ENCODE peak calls at places on chromosomes 3 and 15, in four cellular contexts. One of them, this sample, is unnamed.

GRCh38 chr3:193554790-193555189 is at the start of gene ATP13A4:
- DNase-seq in pancreas: no peak
- DNase-seq in colonic mucosa: peak; percentile 87
- DNase-seq in heart right ventricle: no peak
- DNase-seq in this sample: peak; percentile 80

GRCh38 chr3:52352566-52352965 is 36.4 kb downstream of the DNAH1 start:
- DNase-seq in pancreas: no peak
- DNase-seq in colonic mucosa: no peak
- DNase-seq in heart right ventricle: no peak
- DNase-seq in this sample: no peak

GRCh38 chr15:44536962-44537727 is at the start of gene EIF3J:
- DNase-seq in pancreas: peak; percentile 97
- DNase-seq in colonic mucosa: peak; percentile 94
- DNase-seq in heart right ventricle: peak; percentile 95
- DNase-seq in this sample: peak; percentile 95

GRCh38 chr3:115922681-115923347 is 299.5 kb downstream of the GAP43 start:
- DNase-seq in pancreas: no peak
- DNase-seq in colonic mucosa: no peak
- DNase-seq in heart right ventricle: no peak
- DNase-seq in this sample: no peak

GRCh38 chr3:190258634-190259033 is 63.6 kb downstream of the CLDN1 start:
- DNase-seq in pancreas: no peak
- DNase-seq in colonic mucosa: no peak
- DNase-seq in heart right ventricle: no peak
- DNase-seq in this sample: no peak

GRCh38 chr15:53962646-53963561 is 15.3 kb upstream of the UNC13C start:
- DNase-seq in pancreas: peak; percentile 57
- DNase-seq in colonic mucosa: peak; percentile 24
- DNase-seq in heart right ventricle: peak; percentile 4
- DNase-seq in this sample: peak; percentile 25

GRCh38 chr3:46538803-46539442 is 27.2 kb downstream of the LRRC2 start:
- DNase-seq in pancreas: no peak
- DNase-seq in colonic mucosa: peak; percentile 61
- DNase-seq in heart right ventricle: peak; percentile 43
- DNase-seq in this sample: peak; percentile 83

GRCh38 chr15:47293763-47294162 is 423.5 kb upstream of the SEMA6D start:
- DNase-seq in pancreas: no peak
- DNase-seq in colonic mucosa: peak; percentile 26
- DNase-seq in heart right ventricle: peak; percentile 44
- DNase-seq in this sample: peak; percentile 29

GRCh38 chr15:40338041-40338657 is 2.6 kb downstream of the CCDC9B start:
- DNase-seq in pancreas: peak; percentile 83
- DNase-seq in colonic mucosa: peak; percentile 72
- DNase-seq in heart right ventricle: peak; percentile 78
- DNase-seq in this sample: peak; percentile 81

GRCh38 chr3:50392101-50392715 is 32.9 kb upstream of the TMEM115 start:
- DNase-seq in pancreas: no peak
- DNase-seq in colonic mucosa: no peak
- DNase-seq in heart right ventricle: peak; percentile 52
- DNase-seq in this sample: no peak

GRCh38 chr15:67183443-67184169 is 70.9 kb downstream of the AAGAB start:
- DNase-seq in pancreas: no peak
- DNase-seq in colonic mucosa: peak; percentile 18
- DNase-seq in heart right ventricle: no peak
- DNase-seq in this sample: no peak

GRCh38 chr15:100768501-100768931 is 111.1 kb upstream of the ALDH1A3 start:
- DNase-seq in pancreas: no peak
- DNase-seq in colonic mucosa: no peak
- DNase-seq in heart right ventricle: no peak
- DNase-seq in this sample: no peak

GRCh38 chr15:31145271-31145911 is 43.9 kb upstream of the TRPM1 start:
- DNase-seq in pancreas: no peak
- DNase-seq in colonic mucosa: no peak
- DNase-seq in heart right ventricle: no peak
- DNase-seq in this sample: no peak

GRCh38 chr3:15102833-15103232 is 3.9 kb upstream of the RBSN start:
- DNase-seq in pancreas: no peak
- DNase-seq in colonic mucosa: peak; percentile 51
- DNase-seq in heart right ventricle: no peak
- DNase-seq in this sample: no peak

GRCh38 chr3:60448668-60449067 is 802.6 kb downstream of the FHIT start:
- DNase-seq in pancreas: no peak
- DNase-seq in colonic mucosa: no peak
- DNase-seq in heart right ventricle: no peak
- DNase-seq in this sample: no peak

GRCh38 chr3:120659834-120660233 is 22.2 kb downstream of the HGD start:
- DNase-seq in pancreas: no peak
- DNase-seq in colonic mucosa: no peak
- DNase-seq in heart right ventricle: no peak
- DNase-seq in this sample: no peak

GRCh38 chr15:81225161-81225671 is 28.5 kb downstream of the IL16 start:
- DNase-seq in pancreas: no peak
- DNase-seq in colonic mucosa: no peak
- DNase-seq in heart right ventricle: peak; percentile 55
- DNase-seq in this sample: peak; percentile 25

GRCh38 chr3:66729685-66730393 is 229.0 kb upstream of the LRIG1 start:
- DNase-seq in pancreas: no peak
- DNase-seq in colonic mucosa: no peak
- DNase-seq in heart right ventricle: no peak
- DNase-seq in this sample: no peak

GRCh38 chr3:10783360-10784346 is 32.4 kb upstream of the SLC6A11 start:
- DNase-seq in pancreas: no peak
- DNase-seq in colonic mucosa: peak; percentile 30
- DNase-seq in heart right ventricle: no peak
- DNase-seq in this sample: no peak

GRCh38 chr3:138062626-138063025 is 52.7 kb downstream of the CLDN18 start:
- DNase-seq in pancreas: no peak
- DNase-seq in colonic mucosa: no peak
- DNase-seq in heart right ventricle: no peak
- DNase-seq in this sample: no peak

GRCh38 chr15:78880242-78880533 is 7.5 kb downstream of the MORF4L1 start:
- DNase-seq in pancreas: no peak
- DNase-seq in colonic mucosa: no peak
- DNase-seq in heart right ventricle: no peak
- DNase-seq in this sample: no peak
- H3K4me1 ChIP-seq in pancreas: peaks cover 19% of the 10 kb centered on the region
- H3K4me1 ChIP-seq in colonic mucosa: peaks cover 4% of the 10 kb centered on the region
- H3K4me1 ChIP-seq in heart right ventricle: peaks cover 14% of the 10 kb centered on the region
- H3K4me1 ChIP-seq in this sample: peaks cover 43% of the 10 kb centered on the region

GRCh38 chr3:195270079-195270349 is 945 bp downstream of the XXYLT1 start:
- DNase-seq in pancreas: no peak
- DNase-seq in colonic mucosa: no peak
- DNase-seq in heart right ventricle: no peak
- DNase-seq in this sample: no peak
- TF ChIP-seq CTCF in pancreas: no peak
- TF ChIP-seq CTCF in colonic mucosa: no peak
- TF ChIP-seq CTCF in heart right ventricle: no peak
- TF ChIP-seq CTCF in this sample: no peak

GRCh38 chr3:197856199-197856816 is 65.3 kb downstream of the LRCH3 start:
- DNase-seq in pancreas: no peak
- DNase-seq in colonic mucosa: no peak
- DNase-seq in heart right ventricle: no peak
- DNase-seq in this sample: no peak
- H3K27ac ChIP-seq in pancreas: no peak overlapping the region
- H3K27ac ChIP-seq in colonic mucosa: no peak overlapping the region
- H3K27ac ChIP-seq in heart right ventricle: no peak overlapping the region
- H3K27ac ChIP-seq in this sample: no peak overlapping the region

GRCh38 chr3:110711851-110712396 is 359.7 kb upstream of the NECTIN3 start:
- DNase-seq in pancreas: no peak
- DNase-seq in colonic mucosa: no peak
- DNase-seq in heart right ventricle: no peak
- DNase-seq in this sample: no peak
- H3K4me1 ChIP-seq in pancreas: no peaks in the 10 kb centered on the region
- H3K4me1 ChIP-seq in colonic mucosa: no peaks in the 10 kb centered on the region
- H3K4me1 ChIP-seq in heart right ventricle: no peaks in the 10 kb centered on the region
- H3K4me1 ChIP-seq in this sample: no peaks in the 10 kb centered on the region

This sample was measured in transverse colon.